ENCODE peak calls at places on chromosomes 5 and 9, in six cellular contexts. G is naive thymus-derived CD4-positive, alpha-beta T cell; H is body of pancreas; T is A673; X is colonic mucosa; B is osteoblast. R is an unnamed sample.

GRCh38 chr5:77312411-77312810 is 101.9 kb downstream of the PDE8B start:
- DNase-seq in G (no peak), H (no peak), T (no peak), X (no peak), B (peak; percentile 75), R (no peak)

GRCh38 chr5:142683885-142684505 is 1.9 kb downstream of the FGF1 start:
- DNase-seq in G (no peak), H (no peak), T (no peak), X (no peak), B (no peak), R (no peak)

GRCh38 chr5:171667341-171668096 is 118.1 kb upstream of the SMIM23 start:
- DNase-seq in G (no peak), H (peak; percentile 66), T (no peak), X (no peak), B (no peak), R (no peak)

GRCh38 chr9:82106536-82106935 is 118.0 kb downstream of the SPATA31D1 start:
- DNase-seq in G (no peak), H (no peak), T (no peak), X (no peak), B (no peak), R (no peak)

GRCh38 chr9:99565203-99565602 is 256.5 kb upstream of the NR4A3 start:
- DNase-seq in G (no peak), H (no peak), T (no peak), X (no peak), B (no peak), R (no peak)

GRCh38 chr9:29245351-29245750 is 1672.1 kb upstream of the C9orf72 start:
- DNase-seq in G (no peak), H (no peak), T (peak; percentile 60), X (no peak), B (no peak), R (no peak)

GRCh38 chr9:129697111-129697955 is 31.9 kb downstream of the PRRX2 start:
- DNase-seq in G (no peak), H (peak; percentile 20), T (peak; percentile 72), X (peak; percentile 43), B (peak; percentile 99), R (peak; percentile 18)

GRCh38 chr5:103849934-103850333 is 287.3 kb upstream of the NUDT12 start:
- DNase-seq in G (no peak), H (no peak), T (no peak), X (no peak), B (no peak), R (no peak)

GRCh38 chr9:136532799-136533774 is 12.8 kb downstream of the NOTCH1 start:
- DNase-seq in G (peak; percentile 82), H (no peak), T (no peak), X (no peak), B (no peak), R (no peak)

GRCh38 chr5:84273517-84273883 is 111.2 kb downstream of the EDIL3 start:
- DNase-seq in G (no peak), H (no peak), T (no peak), X (no peak), B (no peak), R (no peak)

GRCh38 chr5:112848116-112848811 is 12.8 kb upstream of the SRP19 start:
- DNase-seq in G (peak; percentile 51), H (peak; percentile 12), T (peak; percentile 82), X (no peak), B (peak; percentile 51), R (peak; percentile 57)

GRCh38 chr5:108797986-108798385 is 50.3 kb downstream of the FER start:
- DNase-seq in G (no peak), H (no peak), T (no peak), X (no peak), B (no peak), R (no peak)

GRCh38 chr9:132768932-132769894 is 98.9 kb downstream of the GTF3C4 start:
- DNase-seq in G (peak; percentile 64), H (peak; percentile 70), T (peak; percentile 74), X (peak; percentile 75), B (peak; percentile 88), R (peak; percentile 57)

GRCh38 chr9:126701820-126702500 is 88.2 kb downstream of the LMX1B start:
- DNase-seq in G (no peak), H (no peak), T (no peak), X (no peak), B (peak; percentile 81), R (peak; percentile 21)

GRCh38 chr5:169706758-169707450 is 69.8 kb downstream of the DOCK2 start:
- DNase-seq in G (no peak), H (no peak), T (no peak), X (no peak), B (peak; percentile 70), R (no peak)

GRCh38 chr5:159913048-159913447 is 3.2 kb upstream of the ADRA1B start:
- DNase-seq in G (no peak), H (no peak), T (no peak), X (no peak), B (peak; percentile 94), R (no peak)

GRCh38 chr5:88732181-88732633 is 150.8 kb downstream of the MEF2C start:
- DNase-seq in G (no peak), H (peak; percentile 12), T (no peak), X (no peak), B (peak; percentile 81), R (no peak)

GRCh38 chr9:129197978-129198736 is 20.1 kb upstream of the IER5L start:
- DNase-seq in G (no peak), H (peak; percentile 18), T (peak; percentile 74), X (peak; percentile 31), B (peak; percentile 92), R (no peak)

GRCh38 chr5:65050826-65051498 is 282.2 kb downstream of the CWC27 start:
- DNase-seq in G (no peak), H (no peak), T (peak; percentile 21), X (no peak), B (no peak), R (no peak)

GRCh38 chr9:27572918-27573698 is at the start of gene C9orf72:
- DNase-seq in G (peak; percentile 91), H (peak; percentile 84), T (peak; percentile 48), X (peak; percentile 86), B (peak; percentile 95), R (peak; percentile 46)

GRCh38 chr5:172707285-172708182 is 63.5 kb downstream of the DUSP1 start:
- DNase-seq in G (no peak), H (no peak), T (peak; percentile 78), X (no peak), B (peak; percentile 86), R (peak; percentile 73)

GRCh38 chr9:136020206-136020605 is 59.0 kb upstream of the UBAC1 start:
- DNase-seq in G (no peak), H (no peak), T (no peak), X (no peak), B (peak; percentile 44), R (no peak)

GRCh38 chr9:116391306-116391900 is 237.8 kb downstream of the PAPPA start:
- DNase-seq in G (no peak), H (no peak), T (no peak), X (no peak), B (no peak), R (no peak)

DNA sequence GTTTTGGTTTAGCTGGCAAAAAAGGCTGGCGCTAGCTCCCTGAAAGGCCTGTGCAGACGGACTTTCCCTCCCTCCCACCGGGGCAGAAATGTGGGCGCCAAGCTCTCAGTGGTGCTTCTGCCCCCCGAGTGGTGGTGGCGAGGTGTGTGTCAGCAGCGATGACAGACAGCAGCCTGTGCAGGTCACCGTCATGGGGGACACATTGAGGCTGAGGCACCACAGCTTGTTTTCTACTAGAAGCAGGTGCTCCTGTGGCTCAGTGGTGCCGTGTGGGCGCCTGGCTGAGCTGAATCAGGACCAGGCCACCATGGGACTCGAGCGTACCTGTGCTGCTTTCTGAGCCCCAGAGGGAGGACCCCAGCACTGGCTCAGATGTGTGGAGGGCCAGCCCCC is 6.2 kb downstream of the WNK2 start:
- DNase-seq in G (no peak), H (no peak), T (no peak), X (no peak), B (peak; percentile 57), R (no peak)
- H3K4me1 ChIP-seq in G (no peaks in the 10 kb centered on the region), H (peaks cover 88% of the 10 kb centered on the region), T (no peaks in the 10 kb centered on the region), X (peaks cover 13% of the 10 kb centered on the region), B (no peaks in the 10 kb centered on the region), R (no peaks in the 10 kb centered on the region)

GRCh38 chr5:145936401-145937131 is at the start of gene SH3RF2:
- DNase-seq in G (no peak), H (peak; percentile 80), T (peak; percentile 96), X (peak; percentile 94), B (peak; percentile 82), R (peak; percentile 83)

GRCh38 chr5:145939532-145940065 is 3.2 kb downstream of the SH3RF2 start:
- DNase-seq in G (no peak), H (no peak), T (no peak), X (no peak), B (no peak), R (peak; percentile 70)

GRCh38 chr5:145937432-145938250 is 1.3 kb downstream of the SH3RF2 start:
- DNase-seq in G (no peak), H (peak; percentile 64), T (peak; percentile 53), X (peak; percentile 65), B (peak; percentile 71), R (peak; percentile 51)

GRCh38 chr5:145941096-145941676 is 4.8 kb downstream of the SH3RF2 start:
- DNase-seq in G (no peak), H (no peak), T (no peak), X (peak; percentile 32), B (no peak), R (no peak)

DNA sequence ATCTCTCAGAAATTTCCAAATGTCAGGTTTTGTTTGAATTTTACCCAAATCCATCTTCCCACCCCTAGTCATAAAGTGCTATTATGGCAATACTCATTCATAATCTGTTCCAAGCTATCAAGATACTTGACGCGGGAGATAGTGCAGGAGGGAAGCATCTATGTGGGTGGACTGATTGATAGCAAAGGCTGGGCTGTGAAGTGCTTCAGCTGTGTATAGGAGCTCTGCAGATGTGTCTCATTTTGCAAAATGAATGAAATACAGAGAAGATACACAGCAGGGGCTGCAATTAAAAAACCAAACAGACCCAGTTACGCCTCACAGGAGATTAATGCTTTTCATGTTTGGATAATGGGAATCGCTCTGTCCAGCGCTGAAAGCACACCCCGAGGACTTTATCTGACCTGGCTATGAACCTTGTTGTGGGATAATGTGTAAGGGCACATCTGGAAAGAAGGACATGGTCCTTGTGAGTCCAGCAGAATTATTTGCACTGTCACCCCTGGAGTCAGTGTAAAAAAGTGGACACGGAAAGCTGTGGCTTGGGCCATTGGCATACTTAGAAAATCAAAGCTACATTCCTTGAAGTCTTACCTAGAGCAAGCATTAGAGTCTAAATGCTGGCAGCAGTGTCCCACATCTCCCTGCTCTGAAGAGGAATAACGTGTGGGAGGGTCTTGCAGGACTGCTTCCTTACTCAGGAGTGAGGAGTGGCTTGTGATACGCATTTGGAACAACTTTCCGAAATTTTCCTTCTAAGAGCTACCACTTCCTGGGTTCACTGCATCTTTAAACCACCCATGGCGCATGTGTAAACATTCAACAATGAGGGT is 2.5 kb downstream of the SH3RF2 start:
- DNase-seq in G (no peak), H (no peak), T (peak; percentile 80), X (peak; percentile 64), B (no peak), R (no peak)
- H3K4me3 ChIP-seq in G (no peak overlapping the region), H (no peak overlapping the region), T (peak overlapping the region; percentile 45), X (peak overlapping the region; percentile 45), B (peak overlapping the region; percentile 12), R (peak overlapping the region; percentile 61)

GRCh38 chr9:34986541-34987047 is 3.0 kb upstream of the DNAJB5 start:
- DNase-seq in G (peak; percentile 73), H (peak; percentile 28), T (peak; percentile 76), X (no peak), B (no peak), R (no peak)
- H3K4me1 ChIP-seq in G (peaks cover 23% of the 10 kb centered on the region), H (peaks cover 15% of the 10 kb centered on the region), T (peaks cover 39% of the 10 kb centered on the region), X (no peaks in the 10 kb centered on the region), B (peaks cover 20% of the 10 kb centered on the region), R (peaks cover 5% of the 10 kb centered on the region)

DNA sequence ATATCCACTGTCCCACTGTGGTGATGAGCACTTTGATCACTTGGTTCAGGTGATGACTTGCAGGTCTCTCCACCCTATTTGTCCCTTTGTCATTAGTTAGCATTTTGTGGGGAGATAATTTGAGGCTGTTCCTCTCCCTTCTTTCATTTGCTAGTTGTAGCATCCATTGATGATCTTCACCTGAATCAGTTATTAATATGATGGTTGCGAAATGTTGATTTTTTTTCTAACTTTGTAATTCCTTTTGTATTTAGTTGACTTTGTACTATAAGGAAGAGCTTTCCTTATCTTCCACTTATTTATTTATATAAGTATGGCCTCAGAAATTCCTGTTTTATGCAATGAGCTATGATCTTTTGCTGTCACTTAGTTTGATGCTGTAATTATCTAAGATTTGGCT is 12.6 kb downstream of the TRIO start:
- DNase-seq in G (no peak), H (no peak), T (no peak), X (no peak), B (no peak), R (no peak)
- H3K4me3 ChIP-seq in G (no peak overlapping the region), H (no peak overlapping the region), T (no peak overlapping the region), X (no peak overlapping the region), B (peak overlapping the region; percentile 20), R (no peak overlapping the region)